ENCODE peak calls at places on chromosomes 16 and 17, in ten cellular contexts. One of them, this sample, is unnamed. For H3K9me2, the result is how much of the 10 kb centered on the place peaks cover.

GRCh38 chr17:82173351-82174041 is 39.1 kb downstream of the CCDC57 start:
- DNase-seq in PC-9: no peak
- DNase-seq in PC-3: no peak
- DNase-seq in MM.1S: no peak
- DNase-seq in GM23248: no peak
- DNase-seq in Karpas-422: no peak
- DNase-seq in HCT116: no peak
- DNase-seq in GM23338: peak
- DNase-seq in SK-N-SH: no peak
- DNase-seq in OCI-LY7: no peak
- DNase-seq in this sample: no peak

GRCh38 chr16:30740364-30741251 is 7.6 kb upstream of the PHKG2 start:
- DNase-seq in HCT116: peak
- DNase-seq in GM23338: peak
- DNase-seq in SK-N-SH: no peak
- DNase-seq in GM23248: peak
- DNase-seq in MM.1S: no peak
- DNase-seq in Karpas-422: no peak
- DNase-seq in PC-9: peak
- DNase-seq in PC-3: peak
- DNase-seq in OCI-LY7: no peak
- DNase-seq in this sample: peak

GRCh38 chr16:30775381-30776099 is 11.5 kb downstream of the ZNF629 start:
- DNase-seq in SK-N-SH: peak
- DNase-seq in Karpas-422: no peak
- DNase-seq in PC-3: peak
- DNase-seq in PC-9: peak
- DNase-seq in MM.1S: peak
- DNase-seq in GM23248: peak
- DNase-seq in OCI-LY7: no peak
- DNase-seq in GM23338: peak
- DNase-seq in HCT116: peak
- DNase-seq in this sample: peak

GRCh38 chr16:11603331-11603750 is 16.6 kb upstream of the LITAF start:
- DNase-seq in GM23338: no peak
- DNase-seq in PC-3: no peak
- DNase-seq in MM.1S: no peak
- DNase-seq in Karpas-422: no peak
- DNase-seq in HCT116: no peak
- DNase-seq in SK-N-SH: peak
- DNase-seq in PC-9: no peak
- DNase-seq in OCI-LY7: no peak
- DNase-seq in GM23248: no peak
- DNase-seq in this sample: peak

GRCh38 chr17:64707077-64707591 is 45.0 kb upstream of the SMURF2 start:
- DNase-seq in MM.1S: no peak
- DNase-seq in OCI-LY7: no peak
- DNase-seq in PC-3: peak
- DNase-seq in GM23248: peak
- DNase-seq in SK-N-SH: peak
- DNase-seq in PC-9: peak
- DNase-seq in GM23338: peak
- DNase-seq in HCT116: peak
- DNase-seq in Karpas-422: no peak
- DNase-seq in this sample: peak

GRCh38 chr17:37752482-37752881 is 7.6 kb upstream of the HNF1B start:
- DNase-seq in HCT116: no peak
- DNase-seq in Karpas-422: no peak
- DNase-seq in PC-9: peak
- DNase-seq in SK-N-SH: no peak
- DNase-seq in PC-3: peak
- DNase-seq in GM23248: peak
- DNase-seq in MM.1S: no peak
- DNase-seq in GM23338: no peak
- DNase-seq in OCI-LY7: no peak
- DNase-seq in this sample: peak

GRCh38 chr16:19213885-19214284 is 45.8 kb downstream of the SYT17 start:
- DNase-seq in GM23248: no peak
- DNase-seq in OCI-LY7: peak
- DNase-seq in PC-3: no peak
- DNase-seq in MM.1S: no peak
- DNase-seq in GM23338: no peak
- DNase-seq in HCT116: peak
- DNase-seq in Karpas-422: peak
- DNase-seq in PC-9: no peak
- DNase-seq in SK-N-SH: no peak
- DNase-seq in this sample: no peak

GRCh38 chr17:17568772-17569195 is 22.7 kb downstream of the PEMT start:
- DNase-seq in HCT116: peak
- DNase-seq in SK-N-SH: peak
- DNase-seq in OCI-LY7: peak
- DNase-seq in Karpas-422: peak
- DNase-seq in GM23248: peak
- DNase-seq in GM23338: peak
- DNase-seq in MM.1S: peak
- DNase-seq in PC-3: peak
- DNase-seq in PC-9: peak
- DNase-seq in this sample: peak

GRCh38 chr17:47905221-47905733 is 9.2 kb downstream of the SP2 start:
- DNase-seq in Karpas-422: no peak
- DNase-seq in PC-3: peak
- DNase-seq in PC-9: no peak
- DNase-seq in GM23338: no peak
- DNase-seq in MM.1S: no peak
- DNase-seq in HCT116: no peak
- DNase-seq in OCI-LY7: no peak
- DNase-seq in GM23248: peak
- DNase-seq in SK-N-SH: no peak
- DNase-seq in this sample: no peak

GRCh38 chr16:78669994-78670393 is 570.5 kb downstream of the WWOX start:
- DNase-seq in GM23338: no peak
- DNase-seq in GM23248: peak
- DNase-seq in MM.1S: no peak
- DNase-seq in PC-3: no peak
- DNase-seq in PC-9: no peak
- DNase-seq in SK-N-SH: no peak
- DNase-seq in OCI-LY7: no peak
- DNase-seq in HCT116: no peak
- DNase-seq in Karpas-422: peak
- DNase-seq in this sample: no peak

GRCh38 chr17:63106050-63106449 is 140.0 kb downstream of the TANC2 start:
- DNase-seq in OCI-LY7: no peak
- DNase-seq in HCT116: no peak
- DNase-seq in MM.1S: no peak
- DNase-seq in GM23338: no peak
- DNase-seq in PC-3: no peak
- DNase-seq in GM23248: no peak
- DNase-seq in SK-N-SH: no peak
- DNase-seq in Karpas-422: no peak
- DNase-seq in PC-9: no peak
- DNase-seq in this sample: no peak

GRCh38 chr17:66711403-66711802 is 123.5 kb upstream of the CACNG5 start:
- DNase-seq in Karpas-422: no peak
- DNase-seq in HCT116: no peak
- DNase-seq in PC-9: no peak
- DNase-seq in SK-N-SH: no peak
- DNase-seq in OCI-LY7: no peak
- DNase-seq in GM23338: no peak
- DNase-seq in MM.1S: no peak
- DNase-seq in GM23248: no peak
- DNase-seq in PC-3: no peak
- DNase-seq in this sample: no peak

GRCh38 chr16:24102120-24102740 is 153.9 kb upstream of the CACNG3 start:
- DNase-seq in GM23248: peak
- DNase-seq in SK-N-SH: peak
- DNase-seq in HCT116: no peak
- DNase-seq in PC-3: no peak
- DNase-seq in OCI-LY7: no peak
- DNase-seq in MM.1S: no peak
- DNase-seq in GM23338: peak
- DNase-seq in Karpas-422: no peak
- DNase-seq in PC-9: no peak
- DNase-seq in this sample: no peak

DNA sequence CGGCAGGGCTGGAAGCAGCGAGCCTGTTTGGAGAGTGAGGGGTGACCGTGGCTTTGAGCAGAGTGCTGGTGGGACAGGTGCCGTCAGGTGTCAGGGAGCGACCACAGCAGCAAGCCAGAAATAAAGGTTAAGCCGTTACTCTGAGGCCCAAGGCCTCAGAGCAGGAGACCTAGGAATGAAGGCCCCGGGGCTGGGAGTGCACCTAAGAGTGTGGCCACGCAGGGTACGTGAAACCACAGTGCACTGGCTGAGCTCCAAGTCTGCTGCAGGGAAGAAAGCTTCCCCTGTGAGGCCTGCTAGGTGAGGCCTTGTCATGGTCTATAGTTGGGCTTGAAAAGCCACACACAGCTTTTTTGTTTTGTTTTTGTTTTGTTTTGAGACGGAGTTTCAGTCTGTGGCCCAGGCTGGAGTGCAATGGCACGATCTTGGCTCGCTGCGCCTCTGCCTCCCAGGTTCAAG is 8.7 kb downstream of the CLUAP1 start:
- DNase-seq in GM23248: no peak
- DNase-seq in MM.1S: peak
- DNase-seq in Karpas-422: no peak
- DNase-seq in GM23338: no peak
- DNase-seq in SK-N-SH: no peak
- DNase-seq in HCT116: no peak
- DNase-seq in OCI-LY7: no peak
- DNase-seq in PC-3: peak
- DNase-seq in PC-9: peak
- DNase-seq in this sample: no peak
- H3K9me2 ChIP-seq in GM23248: under half
- H3K9me2 ChIP-seq in MM.1S: under half
- H3K9me2 ChIP-seq in Karpas-422: under half
- H3K9me2 ChIP-seq in GM23338: under half
- H3K9me2 ChIP-seq in SK-N-SH: under half
- H3K9me2 ChIP-seq in HCT116: under half
- H3K9me2 ChIP-seq in OCI-LY7: under half
- H3K9me2 ChIP-seq in PC-3: under half
- H3K9me2 ChIP-seq in PC-9: under half
- H3K9me2 ChIP-seq in this sample: under half

DNA sequence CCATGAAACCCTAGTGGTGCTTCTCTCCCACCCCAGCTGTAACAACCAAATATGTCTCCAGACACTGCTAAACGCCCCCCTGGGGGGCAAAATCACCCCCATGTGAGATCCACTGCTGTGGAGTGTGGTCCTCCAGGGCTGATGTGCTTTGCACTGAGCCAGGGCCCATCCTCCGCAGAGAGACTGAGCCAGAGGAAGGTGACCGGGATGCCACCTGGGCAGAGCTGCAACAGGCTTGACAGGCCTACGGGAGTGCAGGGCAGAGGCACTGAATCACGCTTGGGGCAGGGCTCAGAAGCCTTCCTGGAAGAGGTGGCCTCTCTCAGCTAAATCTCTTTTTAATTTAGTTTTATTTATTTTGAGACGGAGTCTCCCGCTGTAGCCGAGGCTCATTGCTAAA is 4.4 kb downstream of the GJD3 start:
- DNase-seq in PC-9: no peak
- DNase-seq in SK-N-SH: no peak
- DNase-seq in GM23248: no peak
- DNase-seq in HCT116: no peak
- DNase-seq in GM23338: no peak
- DNase-seq in MM.1S: no peak
- DNase-seq in PC-3: no peak
- DNase-seq in Karpas-422: no peak
- DNase-seq in OCI-LY7: no peak
- DNase-seq in this sample: no peak
- H3K9me2 ChIP-seq in PC-9: under half
- H3K9me2 ChIP-seq in SK-N-SH: under half
- H3K9me2 ChIP-seq in GM23248: under half
- H3K9me2 ChIP-seq in HCT116: under half
- H3K9me2 ChIP-seq in GM23338: under half
- H3K9me2 ChIP-seq in MM.1S: under half
- H3K9me2 ChIP-seq in PC-3: under half
- H3K9me2 ChIP-seq in Karpas-422: under half
- H3K9me2 ChIP-seq in OCI-LY7: under half
- H3K9me2 ChIP-seq in this sample: under half

DNA sequence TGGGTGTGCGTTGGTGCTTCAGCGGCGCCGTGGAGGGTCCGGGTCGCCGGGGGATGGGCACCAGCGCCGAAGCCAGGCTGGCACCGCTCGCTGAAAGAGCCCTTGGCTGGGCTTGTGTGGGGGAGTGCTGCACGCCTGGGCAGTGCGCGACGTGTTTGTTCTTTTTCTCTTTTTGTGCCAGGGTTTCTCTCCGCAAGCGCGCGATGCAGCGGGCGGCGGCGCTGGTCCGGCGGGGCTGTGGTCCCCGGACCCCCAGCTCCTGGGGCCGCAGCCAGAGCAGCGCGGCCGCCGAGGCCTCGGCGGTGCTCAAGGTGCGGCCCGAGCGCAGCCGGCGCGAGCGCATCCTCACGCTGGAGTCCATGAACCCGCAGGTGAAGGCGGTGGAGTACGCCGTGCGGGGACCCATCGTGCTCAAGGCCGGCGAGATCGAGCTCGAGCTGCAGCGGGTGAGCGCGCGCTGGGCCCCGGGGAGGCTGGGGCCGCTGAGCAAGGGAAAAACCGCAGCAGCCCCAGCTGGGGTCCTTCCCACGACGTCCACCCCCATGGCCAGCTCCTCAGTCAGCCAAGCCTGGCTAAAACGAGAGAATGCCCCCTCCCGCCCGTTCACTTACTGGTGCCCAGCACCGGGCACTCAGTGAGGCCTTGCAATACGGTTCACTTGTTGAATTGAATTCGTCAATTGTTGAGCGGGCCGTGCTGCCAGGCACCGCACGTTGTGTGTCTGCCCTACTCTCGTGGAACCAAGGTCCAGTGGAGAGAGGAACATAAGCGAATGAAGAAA is 541 bp downstream of the GPT2 start:
- DNase-seq in MM.1S: peak
- DNase-seq in HCT116: no peak
- DNase-seq in PC-3: no peak
- DNase-seq in GM23248: peak
- DNase-seq in OCI-LY7: peak
- DNase-seq in Karpas-422: peak
- DNase-seq in SK-N-SH: peak
- DNase-seq in PC-9: no peak
- DNase-seq in GM23338: no peak
- DNase-seq in this sample: peak
- H3K9me2 ChIP-seq in MM.1S: under half
- H3K9me2 ChIP-seq in HCT116: under half
- H3K9me2 ChIP-seq in PC-3: under half
- H3K9me2 ChIP-seq in GM23248: under half
- H3K9me2 ChIP-seq in OCI-LY7: under half
- H3K9me2 ChIP-seq in Karpas-422: under half
- H3K9me2 ChIP-seq in SK-N-SH: under half
- H3K9me2 ChIP-seq in PC-9: under half
- H3K9me2 ChIP-seq in GM23338: under half
- H3K9me2 ChIP-seq in this sample: under half

DNA sequence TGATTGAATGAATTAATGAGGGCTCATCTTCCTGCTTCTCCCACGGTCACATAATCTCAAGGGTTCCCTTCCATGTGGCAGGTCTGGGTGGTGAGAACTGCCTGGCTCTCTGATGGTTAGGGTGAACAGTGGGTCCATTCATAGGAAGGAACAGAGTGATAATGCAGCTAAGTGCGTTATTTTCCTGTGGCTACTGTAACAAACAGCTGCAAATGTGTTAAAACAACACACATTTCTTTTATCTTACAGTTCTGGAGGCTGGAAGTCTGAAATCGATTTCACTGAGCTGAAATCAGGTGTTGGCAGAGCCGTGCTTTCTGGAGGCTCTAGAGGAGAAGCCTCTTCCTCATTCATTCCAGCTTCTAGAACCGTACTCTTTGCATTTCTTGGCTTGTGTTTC is 95.3 kb downstream of the BMERB1 start:
- DNase-seq in MM.1S: no peak
- DNase-seq in Karpas-422: no peak
- DNase-seq in GM23248: no peak
- DNase-seq in PC-9: no peak
- DNase-seq in GM23338: no peak
- DNase-seq in SK-N-SH: no peak
- DNase-seq in OCI-LY7: no peak
- DNase-seq in PC-3: no peak
- DNase-seq in HCT116: no peak
- DNase-seq in this sample: no peak
- H3K9me2 ChIP-seq in MM.1S: under half
- H3K9me2 ChIP-seq in Karpas-422: under half
- H3K9me2 ChIP-seq in GM23248: under half
- H3K9me2 ChIP-seq in PC-9: under half
- H3K9me2 ChIP-seq in GM23338: under half
- H3K9me2 ChIP-seq in SK-N-SH: under half
- H3K9me2 ChIP-seq in OCI-LY7: under half
- H3K9me2 ChIP-seq in PC-3: under half
- H3K9me2 ChIP-seq in HCT116: under half
- H3K9me2 ChIP-seq in this sample: under half

This sample was measured in hepatocyte.